ENCODE peak calls at places on chromosomes 3 and 15, in five cellular contexts. O is left ventricle myocardium inferior, M is ovary, A is neural progenitor cell, V is spleen. S is an unnamed sample. For H3K9me3 and H3K4me1, the result is how much of the 10 kb centered on the place peaks cover.

GRCh38 chr15:32959077-32959476 is 235.4 kb downstream of the FMN1 start:
- DNase-seq in V (no peak), O (no peak), M (no peak), A (no peak), S (no peak)

GRCh38 chr3:42712716-42713372 is 10.2 kb upstream of the HHATL start:
- DNase-seq in A (no peak), O (no peak), V (no peak), M (peak), S (no peak)

GRCh38 chr15:81097893-81098280 is 36.2 kb upstream of the CFAP161 start:
- DNase-seq in A (no peak), O (no peak), V (no peak), M (no peak), S (no peak)

GRCh38 chr3:177811835-177812234 is 614.6 kb upstream of the TBL1XR1 start:
- DNase-seq in O (no peak), A (no peak), V (no peak), M (no peak), S (no peak)

GRCh38 chr3:2661078-2661477 is 449.1 kb downstream of the IL5RA start:
- DNase-seq in M (no peak), V (no peak), O (no peak), A (no peak), S (no peak)

GRCh38 chr3:160801386-160802118 is 45.5 kb downstream of the PPM1L start:
- DNase-seq in V (no peak), O (peak), M (no peak), A (no peak), S (no peak)

GRCh38 chr15:44535509-44536297 is 1.2 kb upstream of the EIF3J start:
- DNase-seq in M (no peak), O (no peak), V (peak), A (peak), S (no peak)

GRCh38 chr3:120263792-120264191 is 21.2 kb downstream of the GPR156 start:
- DNase-seq in V (peak), A (no peak), O (no peak), M (no peak), S (peak)

GRCh38 chr3:157128771-157129671 is 30.9 kb downstream of the CCNL1 start:
- DNase-seq in A (peak), V (peak), M (no peak), O (no peak), S (no peak)

GRCh38 chr3:187401861-187402260 is 33.7 kb downstream of the RTP4 start:
- DNase-seq in A (no peak), M (no peak), V (no peak), O (no peak), S (no peak)

GRCh38 chr15:32677238-32677750 is 35.8 kb downstream of the SCG5 start:
- DNase-seq in V (no peak), O (no peak), A (peak), M (no peak), S (no peak)

GRCh38 chr15:82177291-82178010 is 85.1 kb downstream of the EFL1 start:
- DNase-seq in V (no peak), A (no peak), M (no peak), O (no peak), S (no peak)

GRCh38 chr3:76930712-76931111 is 109.2 kb upstream of the ROBO2 start:
- DNase-seq in V (no peak), O (no peak), A (peak), M (no peak), S (no peak)

GRCh38 chr3:188759516-188760005 is 412.2 kb upstream of the TPRG1 start:
- DNase-seq in A (no peak), O (no peak), V (no peak), M (no peak), S (no peak)

GRCh38 chr15:40512440-40512839 is 41.7 kb downstream of the CHST14 start:
- DNase-seq in M (peak), A (no peak), V (no peak), O (no peak), S (no peak)

GRCh38 chr3:105277656-105278055 is 89.1 kb upstream of the ALCAM start:
- DNase-seq in M (no peak), V (no peak), A (no peak), O (no peak), S (no peak)

GRCh38 chr15:51759557-51760070 is 8.2 kb downstream of the TMOD2 start:
- DNase-seq in A (peak), M (peak), V (no peak), O (peak), S (no peak)

GRCh38 chr15:82930466-82930865 is 22.1 kb downstream of the HOMER2 start:
- DNase-seq in A (no peak), V (no peak), M (no peak), O (no peak), S (no peak)

GRCh38 chr3:82137050-82137449 is 375.6 kb upstream of the GBE1 start:
- DNase-seq in M (no peak), A (no peak), V (no peak), O (no peak), S (no peak)

GRCh38 chr3:126259411-126260391 is 79.3 kb upstream of the ALDH1L1 start:
- DNase-seq in A (peak), M (peak), V (no peak), O (peak), S (no peak)

GRCh38 chr3:62119139-62119538 is 254.2 kb downstream of the FEZF2 start:
- DNase-seq in M (no peak), A (no peak), V (no peak), O (no peak), S (no peak)

GRCh38 chr15:36067483-36068274 is 511.7 kb upstream of the CDIN1 start:
- DNase-seq in A (no peak), V (peak), O (no peak), M (no peak), S (no peak)

GRCh38 chr3:32374788-32375595 is 16.7 kb upstream of the CMTM7 start:
- DNase-seq in A (peak), M (peak), V (no peak), O (no peak), S (peak)

GRCh38 chr3:138559134-138559533 is 34.9 kb downstream of the CEP70 start:
- DNase-seq in O (no peak), A (no peak), V (no peak), M (no peak), S (no peak)

GRCh38 chr3:138560501-138560900 is 33.6 kb downstream of the CEP70 start:
- DNase-seq in A (no peak), V (no peak), M (no peak), O (no peak), S (no peak)
- H3K9me3 ChIP-seq in A (under half), V (half or more), M (under half), O (under half), S (under half)

GRCh38 chr3:184560531-184560930 is 1.1 kb upstream of the EPHB3 start:
- DNase-seq in M (no peak), A (no peak), V (peak), O (no peak), S (no peak)
- H3K4me3 ChIP-seq in M (no peak), A (no peak), V (peak), O (peak), S (no peak)

GRCh38 chr3:51875501-51875900 is at the start of gene IQCF5:
- DNase-seq in M (no peak), A (no peak), O (no peak), V (no peak), S (no peak)

GRCh38 chr3:51873876-51874275 is 1.5 kb downstream of the IQCF5 start:
- DNase-seq in A (no peak), V (no peak), O (no peak), M (no peak), S (no peak)

GRCh38 chr3:51874889-51875288 is 512 bp downstream of the IQCF5 start:
- DNase-seq in M (no peak), O (no peak), A (no peak), V (no peak), S (no peak)

GRCh38 chr3:51874411-51874810 is 990 bp downstream of the IQCF5 start:
- DNase-seq in V (no peak), A (no peak), O (no peak), M (no peak), S (no peak)

GRCh38 chr3:51873253-51873766 is 2.1 kb downstream of the IQCF5 start:
- DNase-seq in V (no peak), O (no peak), M (no peak), A (no peak), S (no peak)
- H3K4me1 ChIP-seq in V (under half), O (under half), M (under half), A (under half), S (under half)

DNA sequence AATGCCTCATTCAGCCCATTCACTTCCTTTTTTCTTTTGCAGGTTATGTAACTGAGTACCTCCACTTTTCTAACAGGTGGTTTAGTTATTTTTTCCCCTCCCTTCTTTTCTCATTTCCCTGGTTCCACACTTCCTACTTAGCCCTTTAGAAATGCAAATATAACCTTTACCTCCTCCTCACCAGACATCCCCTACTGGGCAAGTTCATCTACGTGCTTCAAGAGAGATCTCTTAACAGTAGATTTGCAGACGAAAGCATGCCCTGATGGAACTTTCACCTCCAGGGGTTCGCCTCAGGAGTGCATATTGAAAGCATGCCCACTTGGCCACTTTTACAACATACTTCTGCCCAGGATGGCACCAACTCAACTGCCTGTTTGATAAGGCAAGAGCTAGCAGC is 314.1 kb upstream of the LRRC3B start:
- DNase-seq in V (no peak), O (no peak), A (no peak), M (no peak), S (no peak)
- H3K9me3 ChIP-seq in V (under half), O (under half), A (under half), M (under half), S (under half)

DNA sequence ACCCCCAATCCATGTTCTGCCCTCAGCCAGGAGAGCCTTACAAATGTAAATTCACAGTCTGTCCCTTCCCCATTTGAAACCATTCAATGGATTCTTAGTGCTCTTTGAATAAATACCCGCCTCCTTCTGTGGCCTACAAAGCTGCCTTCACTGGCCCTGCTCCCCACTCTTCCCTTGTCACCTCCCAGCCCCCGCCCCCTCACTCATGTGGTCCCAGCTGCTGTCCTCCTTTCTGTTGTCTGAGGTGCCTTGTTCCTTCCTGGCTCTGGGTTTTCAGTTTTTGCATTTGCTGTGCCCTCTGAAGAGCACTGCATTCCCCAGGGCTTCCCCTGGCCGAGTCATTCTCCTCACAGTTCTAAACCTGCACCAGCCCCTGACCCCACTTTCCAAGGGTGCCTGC is 3.2 kb downstream of the EFCAB12 start:
- DNase-seq in O (no peak), V (no peak), M (no peak), A (no peak), S (no peak)
- H3K4me3 ChIP-seq in O (no peak), V (no peak), M (no peak), A (no peak), S (no peak)

GRCh38 chr3:4995500-4996053 is 16.3 kb downstream of the BHLHE40 start:
- DNase-seq in O (no peak), V (no peak), M (no peak), A (no peak), S (peak)
- H3K4me1 ChIP-seq in O (under half), V (under half), M (under half), A (under half), S (under half)

DNA sequence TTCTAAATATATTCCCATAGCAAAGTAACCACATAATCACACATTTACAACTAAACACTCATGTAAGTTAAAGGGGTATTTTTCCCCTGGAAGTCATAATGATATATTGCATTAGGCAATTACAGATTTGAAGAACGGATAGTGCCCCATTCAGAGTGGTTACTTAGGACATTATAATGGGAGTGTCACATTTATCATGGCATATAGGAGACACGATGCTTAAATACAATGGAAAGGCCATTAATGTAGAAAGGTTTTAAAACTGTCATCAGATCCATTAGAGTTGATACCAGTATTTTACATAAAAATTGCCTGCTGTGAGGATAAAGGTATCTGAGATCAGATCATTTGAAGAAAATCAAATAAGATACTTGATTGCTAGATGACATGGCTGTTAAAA is 582.0 kb upstream of the SEMA6D start:
- DNase-seq in V (no peak), M (no peak), O (no peak), A (no peak), S (no peak)
- H3K9me3 ChIP-seq in V (under half), M (under half), O (under half), A (under half), S (under half)

DNA sequence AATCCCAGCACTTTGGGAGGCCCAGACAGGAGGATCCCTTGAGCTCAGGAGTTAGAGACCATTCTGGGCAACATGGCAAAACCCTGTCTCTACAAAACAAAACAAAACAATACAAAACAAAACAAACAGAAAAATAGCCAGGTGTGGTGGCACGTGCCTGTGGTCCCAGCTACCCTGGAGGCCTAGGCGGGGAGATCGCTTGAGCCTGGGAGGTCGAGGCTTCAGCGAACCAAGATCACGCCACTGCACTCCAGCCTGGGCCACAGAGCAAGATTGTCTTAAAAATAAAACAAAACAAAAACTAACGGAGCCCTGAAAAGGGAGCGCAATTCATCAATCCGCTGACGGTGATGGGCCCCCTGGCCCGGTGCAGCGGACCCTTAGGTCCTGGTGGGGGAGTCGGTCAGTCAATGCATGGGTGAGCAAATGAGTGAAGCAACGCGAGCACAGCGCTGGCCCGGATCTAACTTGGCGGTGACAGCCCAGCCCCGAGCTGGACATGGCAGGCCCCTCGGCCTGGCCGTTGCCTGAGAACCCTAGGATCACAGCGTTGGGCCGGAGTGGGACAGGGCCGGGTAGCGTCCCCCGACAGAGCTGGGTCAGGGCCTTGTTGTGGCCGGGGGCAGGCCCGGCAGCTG is 52.4 kb upstream of the BLM start:
- DNase-seq in A (no peak), V (peak), M (no peak), O (peak), S (no peak)
- H3K4me3 ChIP-seq in A (no peak), V (peak), M (peak), O (peak), S (no peak)

GRCh38 chr15:41936155-41936554 is 36.2 kb downstream of the EHD4 start:
- DNase-seq in O (no peak), A (no peak), V (no peak), M (no peak), S (no peak)
- H3K4me1 ChIP-seq in O (half or more), A (under half), V (half or more), M (under half), S (under half)